ENCODE peak calls at places on chromosomes 13 and 19, in seven cellular contexts. M, Z, F, G, R, O and K are unnamed samples.

GRCh38 chr19:40805258-40805868 is 6.4 kb downstream of the EGLN2 start:
- DNase-seq in M (no peak), F (no peak), G (no peak), O (no peak), R (no peak), Z (no peak), K (no peak)

GRCh38 chr19:10224337-10224736 is 6.8 kb downstream of the S1PR2 start:
- DNase-seq in O (no peak), G (no peak), R (no peak), Z (no peak), F (no peak), M (no peak), K (no peak)

GRCh38 chr19:36423925-36424324 is 5.5 kb upstream of the ZFP82 start:
- DNase-seq in G (no peak), R (no peak), M (no peak), O (no peak), F (no peak), Z (no peak), K (no peak)

GRCh38 chr13:111584101-111584500 is 263.7 kb downstream of the TEX29 start:
- DNase-seq in M (no peak), R (no peak), G (no peak), O (no peak), F (no peak), Z (no peak), K (no peak)

GRCh38 chr13:99990045-99990977 is 8.7 kb downstream of the ZIC2 start:
- DNase-seq in R (no peak), M (no peak), Z (no peak), O (no peak), F (no peak), G (no peak), K (no peak)

GRCh38 chr19:15180451-15181390 is 20.1 kb downstream of the NOTCH3 start:
- DNase-seq in M (no peak), R (no peak), Z (no peak), G (peak), F (no peak), O (no peak), K (no peak)

GRCh38 chr19:51079486-51080110 is 3.1 kb downstream of the KLK14 start:
- DNase-seq in Z (no peak), G (no peak), O (no peak), M (no peak), R (no peak), F (no peak), K (no peak)

GRCh38 chr19:31071157-31071855 is 277.9 kb downstream of the TSHZ3 start:
- DNase-seq in G (no peak), F (no peak), O (no peak), M (no peak), R (no peak), Z (no peak), K (no peak)

GRCh38 chr13:30113531-30113930 is 193.8 kb downstream of the KATNAL1 start:
- DNase-seq in Z (no peak), M (no peak), O (no peak), F (no peak), G (no peak), R (no peak), K (no peak)

GRCh38 chr19:18349524-18350128 is 9.2 kb downstream of the PGPEP1 start:
- DNase-seq in Z (no peak), G (peak), M (no peak), R (peak), O (peak), F (no peak), K (no peak)

GRCh38 chr13:49641810-49642291 is 13.5 kb downstream of the ARL11 start:
- DNase-seq in M (no peak), R (no peak), Z (no peak), F (peak), O (peak), G (no peak), K (peak)

GRCh38 chr13:33934343-33934742 is 116.4 kb downstream of the RFC3 start:
- DNase-seq in R (no peak), F (no peak), O (no peak), M (no peak), G (no peak), Z (no peak), K (no peak)

GRCh38 chr13:103517066-103517767 is 451.0 kb upstream of the SLC10A2 start:
- DNase-seq in Z (no peak), M (peak), G (no peak), O (peak), F (no peak), R (no peak), K (no peak)

GRCh38 chr13:103514188-103514587 is 448.0 kb upstream of the SLC10A2 start:
- DNase-seq in O (no peak), G (no peak), Z (no peak), M (no peak), R (no peak), F (no peak), K (no peak)

GRCh38 chr13:103517768-103518102 is 451.5 kb upstream of the SLC10A2 start:
- DNase-seq in O (no peak), M (no peak), G (no peak), F (no peak), R (no peak), Z (no peak), K (no peak)

GRCh38 chr13:103516009-103516795 is 450.0 kb upstream of the SLC10A2 start:
- DNase-seq in M (no peak), Z (no peak), R (no peak), O (no peak), G (no peak), F (no peak), K (no peak)

GRCh38 chr13:103515410-103515809 is 449.2 kb upstream of the SLC10A2 start:
- DNase-seq in O (no peak), F (no peak), Z (no peak), R (no peak), G (no peak), M (no peak), K (no peak)
- H3K4me2 ChIP-seq in O (no peak), F (no peak), Z (no peak), R (no peak), G (no peak), M (no peak), K (no peak)

GRCh38 chr19:43628646-43629326 is 9.4 kb upstream of the ZNF428 start:
- DNase-seq in R (no peak), F (no peak), Z (no peak), G (no peak), O (no peak), M (no peak), K (no peak)
- TF ChIP-seq EZH2 in R (no peak), F (no peak), Z (no peak), G (no peak), O (no peak), M (no peak), K (no peak)

DNA sequence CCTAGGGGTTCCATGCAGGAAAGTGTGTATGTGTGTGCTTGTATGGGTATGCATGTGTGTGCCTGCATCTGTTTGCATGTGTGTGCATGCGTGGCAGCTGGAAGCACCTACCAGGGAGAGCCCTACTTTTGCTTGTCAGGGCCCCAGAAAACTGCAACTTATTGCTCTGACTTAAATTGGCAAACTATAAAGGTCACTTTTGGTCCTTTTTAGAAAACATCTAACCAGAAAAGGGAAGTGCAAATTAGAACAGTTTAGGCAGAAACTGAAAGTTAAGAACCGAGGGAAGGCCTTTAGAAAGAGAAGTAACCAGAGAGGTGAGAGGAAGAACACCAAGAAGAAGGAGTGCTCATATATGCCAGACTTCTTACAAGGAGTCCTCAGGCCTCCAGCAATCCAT is 32.5 kb downstream of the DLEU7 start:
- DNase-seq in R (no peak), F (no peak), Z (no peak), G (no peak), M (peak), O (no peak), K (no peak)
- H3K4me2 ChIP-seq in R (no peak), F (no peak), Z (no peak), G (no peak), M (peak), O (no peak), K (no peak)

DNA sequence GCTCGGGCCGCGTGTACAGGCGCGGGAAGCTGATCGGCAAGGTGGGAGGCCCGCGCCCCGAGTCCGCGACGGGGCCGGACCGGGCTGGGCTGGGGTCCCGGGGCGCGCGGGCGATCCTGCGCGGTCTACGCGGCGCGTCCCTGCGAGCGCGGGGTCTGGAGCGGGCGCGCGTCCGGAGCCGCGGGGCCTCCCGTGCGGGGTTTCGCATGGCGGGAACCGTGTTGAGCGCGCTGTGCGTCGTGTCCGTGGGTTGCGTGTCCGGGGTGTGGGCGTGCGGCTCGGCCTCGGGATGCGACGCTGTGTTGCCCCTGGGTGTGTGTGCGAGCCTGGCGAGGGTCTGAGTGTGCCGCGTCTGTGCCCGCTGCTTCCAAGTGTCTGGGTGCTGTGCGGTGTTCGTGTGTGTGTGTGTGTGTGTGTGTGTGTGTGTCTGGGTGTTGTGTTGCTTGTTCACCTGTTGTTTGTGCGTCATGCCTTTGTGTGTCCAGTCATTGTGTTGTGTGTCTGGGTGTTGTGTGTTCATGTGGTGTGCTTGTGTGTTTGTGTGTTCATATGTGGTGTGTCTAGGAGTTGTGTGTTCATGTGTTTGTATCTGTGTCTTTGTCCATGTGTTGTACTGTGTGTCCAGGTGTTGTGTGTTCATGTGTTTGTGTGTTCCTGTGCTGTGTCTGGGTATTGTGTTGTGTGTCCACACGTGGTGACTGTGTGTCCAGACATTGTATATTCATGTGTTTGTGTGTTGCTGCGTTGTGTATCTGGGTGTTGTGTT is 512 bp downstream of the PLK5 start:
- DNase-seq in M (no peak), O (no peak), R (no peak), F (no peak), Z (no peak), G (no peak), K (no peak)
- TF ChIP-seq EZH2 in M (no peak), O (peak), R (no peak), F (peak), Z (no peak), G (no peak), K (peak)

GRCh38 chr13:20429682-20430081 is 96.0 kb downstream of the CRYL1 start:
- DNase-seq in G (no peak), M (no peak), Z (no peak), F (no peak), R (no peak), O (no peak), K (no peak)

GRCh38 chr13:20428666-20429644 is 96.7 kb downstream of the CRYL1 start:
- DNase-seq in R (no peak), Z (no peak), G (no peak), O (no peak), M (no peak), F (peak), K (no peak)

GRCh38 chr13:20431687-20432384 is 93.8 kb downstream of the CRYL1 start:
- DNase-seq in O (no peak), R (no peak), Z (no peak), M (no peak), G (no peak), F (no peak), K (no peak)

GRCh38 chr13:20430296-20430695 is 95.4 kb downstream of the CRYL1 start:
- DNase-seq in F (no peak), Z (no peak), G (no peak), R (no peak), O (no peak), M (no peak), K (no peak)

DNA sequence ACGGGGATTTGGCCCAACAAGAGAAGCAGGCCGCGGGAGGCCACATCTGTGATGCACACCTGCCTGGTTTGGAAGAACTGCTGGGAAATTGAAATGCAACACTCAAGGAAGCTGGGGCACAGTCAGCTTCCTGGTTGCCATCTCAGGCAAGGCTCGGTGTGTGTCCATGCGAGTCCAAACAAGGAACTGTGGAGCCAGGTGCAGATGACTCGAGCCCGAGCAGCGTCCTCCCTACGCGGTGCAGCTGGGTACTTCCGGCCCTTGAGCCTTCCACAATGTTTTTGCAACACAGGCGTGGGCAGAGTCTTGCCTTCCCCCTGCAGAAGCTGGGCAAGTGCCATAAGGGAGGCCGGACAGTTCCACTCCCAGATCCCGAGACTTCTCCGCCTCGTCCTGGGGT is 94.6 kb downstream of the CRYL1 start:
- DNase-seq in Z (no peak), G (no peak), M (no peak), O (no peak), F (no peak), R (no peak), K (peak)
- H3K4me2 ChIP-seq in Z (no peak), G (no peak), M (no peak), O (no peak), F (no peak), R (no peak), K (peak)

DNA sequence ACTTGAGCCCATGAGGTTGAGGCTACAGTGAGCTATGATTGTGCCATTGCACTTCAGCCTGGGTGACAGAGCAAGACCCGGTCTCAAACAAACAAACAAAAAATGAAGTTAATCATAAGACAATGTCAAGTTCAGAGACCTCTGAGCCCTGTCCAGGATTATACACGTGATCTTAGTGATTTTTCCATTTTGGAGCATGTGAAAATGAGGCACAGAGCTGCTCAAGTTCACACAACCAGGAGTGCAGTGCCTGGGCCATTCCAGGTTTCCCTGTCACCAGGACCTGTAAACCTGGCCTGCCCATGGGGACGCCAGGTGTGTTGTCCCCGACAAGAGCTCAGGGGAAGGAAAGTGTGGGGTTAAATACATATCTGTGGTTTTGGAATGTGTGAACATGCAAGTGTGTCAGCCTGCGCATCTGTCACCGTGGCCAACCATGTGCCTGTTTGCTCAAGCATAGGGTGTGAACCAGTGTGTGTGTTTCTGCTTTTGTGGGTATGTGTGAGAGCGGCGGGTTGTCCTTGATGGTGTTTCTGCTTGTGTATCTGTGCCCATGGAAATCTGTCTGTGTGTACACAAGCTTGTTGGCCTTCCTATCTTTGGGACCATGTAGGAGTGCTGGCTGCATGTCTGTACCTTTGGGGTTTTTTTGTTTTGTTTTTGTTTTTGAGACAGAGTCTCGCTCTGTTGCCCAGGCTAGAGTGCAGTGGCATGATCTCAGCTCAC is 1.5 kb upstream of the FXYD1 start:
- DNase-seq in G (peak), O (no peak), R (no peak), M (no peak), F (no peak), Z (no peak), K (no peak)
- TF ChIP-seq EZH2 in G (no peak), O (no peak), R (no peak), M (no peak), F (no peak), Z (no peak), K (no peak)

GRCh38 chr13:102090532-102090931 is 311.3 kb downstream of the FGF14 start:
- DNase-seq in R (no peak), Z (no peak), F (no peak), G (no peak), O (no peak), M (no peak), K (no peak)

GRCh38 chr13:102089177-102089576 is 312.7 kb downstream of the FGF14 start:
- DNase-seq in Z (no peak), G (no peak), M (no peak), F (no peak), O (peak), R (no peak), K (no peak)

GRCh38 chr13:102089722-102090121 is 312.1 kb downstream of the FGF14 start:
- DNase-seq in F (no peak), G (no peak), Z (no peak), R (no peak), O (no peak), M (no peak), K (no peak)

GRCh38 chr13:102091231-102091630 is 310.6 kb downstream of the FGF14 start:
- DNase-seq in Z (peak), F (no peak), O (no peak), G (no peak), M (no peak), R (no peak), K (no peak)
- H3K4me2 ChIP-seq in Z (no peak), F (no peak), O (no peak), G (no peak), M (no peak), R (no peak), K (no peak)

DNA sequence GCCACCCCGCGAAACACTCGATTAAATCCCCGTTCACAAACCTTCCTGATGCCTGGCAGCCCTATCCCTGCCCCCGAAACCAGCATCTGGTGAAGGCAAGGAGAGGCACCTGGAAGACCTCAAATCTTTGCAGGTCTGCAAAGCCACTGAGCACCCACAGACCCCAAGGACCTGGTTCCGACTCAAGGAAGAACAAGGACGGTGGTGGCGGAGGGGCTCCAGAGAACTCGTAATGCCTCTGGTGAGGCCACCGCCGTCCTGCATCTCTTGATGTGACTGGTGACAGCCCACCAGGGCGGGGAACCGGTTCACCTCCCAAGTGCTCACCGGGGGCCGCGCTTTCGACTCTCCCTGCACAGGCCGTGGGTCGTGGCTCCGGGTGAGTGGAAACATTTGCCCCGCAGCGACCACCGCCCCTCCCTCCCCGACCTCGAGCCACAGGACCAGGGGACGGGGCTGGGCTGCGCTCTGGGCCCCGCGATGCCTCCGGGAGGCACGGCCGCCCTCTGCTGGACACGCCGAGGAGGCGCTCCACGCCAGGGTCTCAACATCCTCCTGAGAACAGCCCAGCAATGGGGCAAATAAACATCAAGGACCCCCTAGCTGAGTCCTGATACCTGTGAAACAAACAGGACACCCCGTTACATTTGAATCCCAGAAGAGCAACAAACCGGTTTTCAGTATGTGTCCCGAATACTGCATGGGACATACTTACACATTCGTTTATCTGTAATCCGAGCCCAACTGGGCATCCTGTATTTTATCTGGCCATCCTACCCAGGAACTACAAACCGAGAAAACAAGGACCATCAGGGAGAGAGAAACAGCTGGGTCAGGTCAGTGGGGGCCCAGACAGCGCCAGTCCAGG is 3.9 kb upstream of the PLPP2 start:
- DNase-seq in G (no peak), O (no peak), F (no peak), M (no peak), Z (no peak), R (no peak), K (no peak)
- TF ChIP-seq EZH2 in G (no peak), O (peak), F (no peak), M (no peak), Z (no peak), R (peak), K (peak)